ENCODE peak calls at places on chromosomes 12 and 14, in six cellular contexts. E, X, A, B, I and L are unnamed samples.

GRCh38 chr12:42679402-42679801 is 89.9 kb upstream of the PRICKLE1 start:
- DNase-seq in A (no peak), X (no peak), E (no peak), I (no peak), B (peak), L (no peak)

GRCh38 chr12:45247589-45247988 is 31.7 kb downstream of the ANO6 start:
- DNase-seq in E (no peak), X (no peak), B (no peak), A (no peak), I (no peak), L (no peak)

GRCh38 chr12:116161588-116161987 is 115.9 kb downstream of the MED13L start:
- DNase-seq in B (no peak), I (no peak), E (no peak), A (peak), X (no peak), L (no peak)

GRCh38 chr12:51951843-51952722 is 584 bp downstream of the ACVR1B start:
- DNase-seq in X (peak), A (no peak), I (no peak), E (peak), B (no peak), L (no peak)

GRCh38 chr14:75229576-75229922 is 49.1 kb upstream of the FOS start:
- DNase-seq in E (no peak), A (no peak), I (no peak), B (no peak), X (no peak), L (no peak)

GRCh38 chr14:73008501-73008900 is 18.4 kb downstream of the ZFYVE1 start:
- DNase-seq in A (peak), I (no peak), E (no peak), X (no peak), B (no peak), L (no peak)

GRCh38 chr12:85834378-85834777 is 1.8 kb downstream of the RASSF9 start:
- DNase-seq in I (no peak), E (no peak), A (no peak), X (peak), B (peak), L (no peak)

GRCh38 chr14:58100735-58101368 is 51.2 kb downstream of the ARMH4 start:
- DNase-seq in E (no peak), I (no peak), A (peak), B (peak), X (no peak), L (no peak)

GRCh38 chr12:27610380-27610779 is 85.9 kb upstream of the REP15 start:
- DNase-seq in B (peak), A (peak), I (no peak), E (no peak), X (peak), L (no peak)

GRCh38 chr14:23365353-23366162 is 586 bp upstream of the EFS start:
- DNase-seq in E (peak), B (no peak), X (no peak), A (no peak), I (peak), L (no peak)

GRCh38 chr12:127629066-127629820 is 637.7 kb upstream of the TMEM132C start:
- DNase-seq in B (no peak), X (no peak), I (no peak), E (no peak), A (no peak), L (no peak)

GRCh38 chr12:67647251-67647546 is 1.3 kb upstream of the DYRK2 start:
- DNase-seq in I (peak), A (no peak), X (no peak), E (peak), B (no peak), L (peak)

GRCh38 chr12:68374315-68374982 is 42.3 kb upstream of the MDM1 start:
- DNase-seq in I (no peak), E (no peak), B (peak), X (no peak), A (no peak), L (peak)

GRCh38 chr14:26709019-26709418 is 111.2 kb upstream of the NOVA1 start:
- DNase-seq in I (no peak), E (no peak), B (no peak), A (peak), X (peak), L (no peak)

GRCh38 chr14:97948841-97949240 is 1151.7 kb downstream of the VRK1 start:
- DNase-seq in I (no peak), E (no peak), X (no peak), A (no peak), B (no peak), L (no peak)

GRCh38 chr14:96231731-96232130 is 24.3 kb upstream of the BDKRB1 start:
- DNase-seq in B (no peak), A (no peak), I (no peak), E (no peak), X (no peak), L (no peak)

GRCh38 chr12:89453579-89453978 is 71.0 kb downstream of the GALNT4 start:
- DNase-seq in B (peak), I (no peak), A (peak), E (no peak), X (peak), L (no peak)

GRCh38 chr14:97180304-97181200 is 383.4 kb downstream of the VRK1 start:
- DNase-seq in A (peak), X (no peak), B (no peak), I (no peak), E (no peak), L (no peak)

GRCh38 chr12:18782827-18783226 is 44.9 kb downstream of the CAPZA3 start:
- DNase-seq in B (no peak), A (no peak), X (no peak), E (no peak), I (no peak), L (no peak)

GRCh38 chr12:3168775-3169221 is 91.6 kb downstream of the TSPAN9 start:
- DNase-seq in B (peak), X (no peak), A (peak), I (no peak), E (no peak), L (no peak)

DNA sequence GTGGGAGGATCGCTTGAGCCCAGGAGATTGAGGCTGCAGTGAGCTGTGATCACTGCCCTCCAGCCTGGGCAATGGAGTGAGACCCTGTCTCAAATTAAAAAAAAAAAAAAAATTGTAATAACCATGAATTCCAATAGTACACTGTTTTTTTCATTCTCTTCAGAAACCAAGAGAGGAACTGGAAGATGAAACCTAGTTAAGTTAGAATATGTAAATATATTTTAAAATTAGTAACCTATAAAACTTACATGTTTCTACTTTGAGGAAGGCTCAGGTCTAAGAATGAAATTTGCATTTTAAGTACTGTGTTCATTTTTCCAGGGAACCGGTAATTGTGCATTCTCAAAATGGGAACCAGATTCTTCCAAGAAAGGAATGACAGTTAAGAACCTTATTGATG is 18.8 kb downstream of the KNTC1 start:
- DNase-seq in A (no peak), X (no peak), E (no peak), I (no peak), B (no peak), L (no peak)
- H3K4me3 ChIP-seq in A (no peak), X (no peak), E (no peak), I (no peak), B (no peak), L (no peak)

DNA sequence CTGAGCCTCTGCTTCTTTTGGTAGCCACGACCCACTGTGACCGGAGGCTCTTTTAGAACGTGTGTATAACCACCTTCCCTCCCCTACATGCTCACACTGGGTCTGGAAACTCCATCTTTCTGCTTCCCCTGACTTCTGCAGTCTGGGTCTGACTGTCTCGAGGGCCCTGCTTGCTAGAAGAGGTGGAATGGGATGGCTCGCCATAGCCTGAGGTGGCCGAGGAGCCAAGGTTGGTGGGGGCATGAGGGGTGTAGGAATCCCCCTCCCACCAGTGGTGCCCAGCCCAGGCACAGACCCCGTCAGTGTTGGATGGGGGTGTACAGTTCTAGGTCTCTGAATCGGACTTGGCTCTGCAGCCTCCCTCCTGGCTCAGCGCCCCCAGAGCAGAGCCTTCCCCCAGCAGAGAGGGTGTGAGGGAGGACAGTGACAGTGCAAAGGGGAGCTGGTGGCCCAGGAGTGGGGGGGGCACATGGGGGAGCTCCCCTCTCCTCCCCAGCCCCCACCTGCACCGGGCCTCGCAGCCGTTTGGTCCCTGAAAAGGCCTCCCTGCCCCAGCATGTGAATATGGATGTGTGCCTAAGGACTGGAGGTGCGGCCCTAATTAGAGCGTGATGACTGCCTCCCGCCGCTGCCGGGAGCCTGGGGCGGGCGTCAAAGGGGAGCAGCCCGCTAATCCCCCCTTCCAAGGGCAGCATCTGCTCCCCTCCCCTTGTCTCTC is 196.3 kb upstream of the C14orf180 start:
- DNase-seq in I (peak), B (no peak), E (peak), X (no peak), A (no peak), L (no peak)
- H3K4me3 ChIP-seq in I (no peak), B (no peak), E (no peak), X (no peak), A (no peak), L (no peak)

GRCh38 chr12:108635201-108635996 is 1.7 kb upstream of the SELPLG start:
- DNase-seq in E (peak), X (no peak), I (no peak), A (no peak), B (no peak), L (peak)

GRCh38 chr12:108633534-108634224 is at the start of gene SELPLG:
- DNase-seq in E (no peak), I (no peak), B (no peak), X (no peak), A (no peak), L (peak)

GRCh38 chr12:108634225-108634795 is 616 bp upstream of the SELPLG start:
- DNase-seq in E (no peak), B (no peak), A (no peak), I (no peak), X (no peak), L (peak)

GRCh38 chr12:108630481-108631207 is 3.0 kb downstream of the SELPLG start:
- DNase-seq in I (no peak), A (no peak), X (no peak), E (no peak), B (peak), L (peak)

DNA sequence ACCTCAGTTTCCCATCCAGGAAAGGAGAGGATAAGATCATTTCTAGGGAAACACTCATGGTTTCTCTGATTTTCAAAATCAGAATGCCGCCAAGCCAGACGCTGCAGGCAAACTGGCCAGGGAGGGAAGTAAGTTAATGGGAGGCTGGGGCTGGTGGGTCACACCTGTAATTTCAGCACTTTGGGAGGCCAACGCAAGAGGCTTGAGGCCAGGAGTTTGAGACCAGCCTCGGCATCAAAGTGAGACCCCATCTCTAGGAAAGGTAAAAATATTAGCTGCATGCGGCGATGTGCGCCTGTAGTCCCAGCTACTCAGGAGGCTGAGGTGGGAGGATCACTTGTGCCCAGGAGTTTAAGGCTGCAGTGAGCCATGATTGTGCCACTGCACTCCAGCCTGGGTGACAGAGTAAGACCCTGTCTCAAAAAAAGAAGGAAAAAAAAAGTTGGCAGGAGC is 587 bp downstream of the SELPLG start:
- DNase-seq in I (no peak), E (no peak), B (no peak), A (no peak), X (no peak), L (no peak)
- H3K4me3 ChIP-seq in I (no peak), E (no peak), B (no peak), A (no peak), X (no peak), L (peak)

GRCh38 chr12:54961190-54961589 is 23.4 kb downstream of the TESPA1 start:
- DNase-seq in B (no peak), A (no peak), I (no peak), X (no peak), E (no peak), L (no peak)
- H3K4me3 ChIP-seq in B (no peak), A (no peak), I (peak), X (no peak), E (no peak), L (no peak)

DNA sequence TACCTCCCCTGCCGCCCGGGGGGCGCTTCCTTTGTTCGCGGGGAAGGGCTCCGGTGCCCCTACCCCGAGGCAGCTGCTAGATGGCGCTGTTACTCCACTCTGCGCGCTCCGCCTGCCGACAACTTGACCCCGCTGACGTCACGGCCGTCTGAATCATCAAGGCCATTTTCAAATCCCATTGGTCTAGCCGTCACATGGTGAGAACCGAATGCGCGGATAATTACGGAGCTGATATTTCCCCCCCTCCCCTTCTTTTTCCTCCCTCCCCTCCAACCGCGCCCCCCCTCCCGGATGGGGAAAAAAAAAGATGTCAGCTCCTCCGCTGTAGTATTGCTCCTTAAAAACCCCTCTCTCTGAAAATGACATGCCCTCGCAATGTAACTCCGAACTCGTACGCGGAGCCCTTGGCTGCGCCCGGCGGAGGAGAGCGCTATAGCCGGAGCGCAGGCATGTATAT is at the start of gene HOXC10:
- DNase-seq in B (peak), X (peak), E (peak), A (peak), I (no peak), L (peak)
- H3K4me3 ChIP-seq in B (peak), X (no peak), E (no peak), A (no peak), I (no peak), L (no peak)

GRCh38 chr12:54471793-54472192 is 1.6 kb downstream of the GTSF1 start:
- DNase-seq in B (no peak), A (no peak), I (no peak), E (no peak), X (no peak), L (no peak)
- H3K4me3 ChIP-seq in B (no peak), A (no peak), I (no peak), E (no peak), X (no peak), L (no peak)